ENCODE peak calls at places on chromosomes 5 and 9, in nine cellular contexts. H is glutamatergic neuron, F is progenitor cell of endocrine pancreas, K is cerebellar cortex, N is HuH-7, E is kidney tubule cell, J is heart left ventricle, T is Calu3, A is substantia nigra. I is an unnamed sample.

GRCh38 chr9:21677834-21678233 is 124.6 kb upstream of the MTAP start:
- DNase-seq in E (peak), J (no peak), F (no peak), A (no peak), H (no peak), K (no peak), N (no peak), T (no peak), I (peak)

GRCh38 chr9:126999315-127000068 is 84.9 kb downstream of the RALGPS1 start:
- DNase-seq in J (no peak), A (no peak), N (no peak), T (no peak), F (no peak), H (no peak), E (no peak), K (no peak), I (no peak)

GRCh38 chr9:36818242-36818938 is 215.7 kb downstream of the PAX5 start:
- DNase-seq in N (no peak), E (no peak), J (no peak), A (no peak), H (no peak), K (no peak), F (no peak), T (no peak), I (peak)

GRCh38 chr5:120108586-120109254 is 355.4 kb upstream of the PRR16 start:
- DNase-seq in N (no peak), E (no peak), J (no peak), T (no peak), A (no peak), K (no peak), H (no peak), F (no peak), I (no peak)

GRCh38 chr9:129412814-129413536 is 207.9 kb downstream of the C9orf50 start:
- DNase-seq in K (peak), F (no peak), J (peak), H (peak), T (peak), N (no peak), E (peak), A (peak), I (peak)

GRCh38 chr9:87667164-87667738 is 58.7 kb upstream of the CTSL start:
- DNase-seq in H (no peak), J (no peak), K (peak), A (no peak), E (peak), F (no peak), T (no peak), N (no peak), I (peak)

GRCh38 chr9:36263662-36264061 is 5.4 kb upstream of the GNE start:
- DNase-seq in A (no peak), N (no peak), J (no peak), E (no peak), F (no peak), K (no peak), T (no peak), H (no peak), I (peak)

GRCh38 chr9:109816490-109816889 is 36.5 kb downstream of the PALM2AKAP2 start:
- DNase-seq in H (no peak), F (no peak), E (peak), A (no peak), T (peak), K (no peak), N (no peak), J (peak), I (peak)

GRCh38 chr5:114450516-114450909 is 88.6 kb downstream of the KCNN2 start:
- DNase-seq in H (no peak), J (no peak), F (no peak), N (no peak), E (no peak), T (peak), A (no peak), K (no peak), I (peak)

GRCh38 chr5:116419258-116419657 is 155.4 kb downstream of the SEMA6A start:
- DNase-seq in N (no peak), H (no peak), T (no peak), J (no peak), A (no peak), F (no peak), E (no peak), K (no peak), I (no peak)

GRCh38 chr9:125649315-125649714 is 57.7 kb downstream of the MAPKAP1 start:
- DNase-seq in J (no peak), F (no peak), K (no peak), N (no peak), H (no peak), A (no peak), T (no peak), E (peak), I (peak)

GRCh38 chr5:133108481-133108921 is 56.7 kb downstream of the HSPA4 start:
- DNase-seq in J (no peak), N (no peak), K (peak), H (no peak), E (no peak), F (no peak), T (peak), A (no peak), I (no peak)

GRCh38 chr9:111451570-111451969 is 32.6 kb downstream of the ECPAS start:
- DNase-seq in T (no peak), K (no peak), F (no peak), E (no peak), J (no peak), N (no peak), A (no peak), H (no peak), I (no peak)

GRCh38 chr5:79640571-79641055 is 28.4 kb downstream of the TENT2 start:
- DNase-seq in T (no peak), F (no peak), J (no peak), N (no peak), A (no peak), K (no peak), E (no peak), H (no peak), I (no peak)

GRCh38 chr9:14533867-14534650 is 159.2 kb downstream of the ZDHHC21 start:
- DNase-seq in A (no peak), H (no peak), J (no peak), F (no peak), E (no peak), K (no peak), N (no peak), T (no peak), I (peak)

GRCh38 chr9:18542837-18543405 is 69.0 kb downstream of the ADAMTSL1 start:
- DNase-seq in T (no peak), N (no peak), E (no peak), J (no peak), F (no peak), A (no peak), K (no peak), H (no peak), I (no peak)

GRCh38 chr5:178781936-178782335 is 51.5 kb upstream of the ZNF354A start:
- DNase-seq in F (no peak), A (no peak), T (no peak), K (no peak), J (no peak), N (no peak), E (no peak), H (no peak), I (no peak)

GRCh38 chr5:61866930-61867329 is 439.1 kb upstream of the KIF2A start:
- DNase-seq in N (no peak), T (peak), F (no peak), A (no peak), E (peak), K (no peak), H (no peak), J (no peak), I (peak)

GRCh38 chr9:2026598-2026997 is 11.5 kb downstream of the SMARCA2 start:
- DNase-seq in E (no peak), K (no peak), T (no peak), A (no peak), F (no peak), N (no peak), J (no peak), H (no peak), I (no peak)

GRCh38 chr9:117121331-117121730 is 293.5 kb downstream of the ASTN2 start:
- DNase-seq in K (peak), N (no peak), F (no peak), H (no peak), J (no peak), E (no peak), A (no peak), T (no peak), I (peak)

GRCh38 chr5:173396311-173396993 is 68.2 kb upstream of the STC2 start:
- DNase-seq in F (no peak), H (peak), J (no peak), E (no peak), N (peak), T (peak), K (peak), A (peak), I (no peak)

GRCh38 chr5:102223542-102224444 is 72.3 kb downstream of the SLCO4C1 start:
- DNase-seq in T (peak), F (no peak), A (no peak), N (no peak), K (peak), J (no peak), H (no peak), E (peak), I (peak)

GRCh38 chr9:22440841-22441240 is 5.8 kb upstream of the DMRTA1 start:
- DNase-seq in A (no peak), F (no peak), J (no peak), H (no peak), K (no peak), N (no peak), E (no peak), T (no peak), I (no peak)

GRCh38 chr5:112186401-112186990 is 232.6 kb downstream of the EPB41L4A start:
- DNase-seq in T (peak), F (no peak), A (no peak), J (no peak), K (peak), N (peak), H (no peak), E (peak), I (peak)

GRCh38 chr9:110099236-110099741 is 108.7 kb downstream of the C9orf152 start:
- DNase-seq in J (no peak), N (no peak), F (no peak), E (no peak), T (no peak), H (peak), A (no peak), K (peak), I (peak)

GRCh38 chr5:109630109-109630508 is 59.6 kb upstream of the MAN2A1 start:
- DNase-seq in H (no peak), F (no peak), K (no peak), T (no peak), E (no peak), J (no peak), N (no peak), A (no peak), I (no peak)

GRCh38 chr5:102649731-102650130 is 105.4 kb upstream of the PAM start:
- DNase-seq in H (no peak), T (no peak), J (no peak), N (no peak), E (no peak), F (no peak), K (no peak), A (no peak), I (no peak)

GRCh38 chr5:131171276-131171815 is 602 bp downstream of the LYRM7 start:
- DNase-seq in T (peak), H (no peak), E (peak), A (no peak), N (no peak), K (peak), F (no peak), J (no peak), I (peak)

GRCh38 chr9:79662553-79662956 is 90.8 kb downstream of the TLE4 start:
- DNase-seq in A (no peak), N (no peak), F (no peak), T (no peak), E (no peak), H (no peak), K (peak), J (no peak), I (peak)

GRCh38 chr9:88782931-88783451 is 208.3 kb upstream of the S1PR3 start:
- DNase-seq in T (no peak), K (no peak), J (no peak), H (no peak), E (peak), A (no peak), F (no peak), N (no peak), I (no peak)

GRCh38 chr9:127876764-127877562 is 512 bp downstream of the AK1 start:
- DNase-seq in T (no peak), J (peak), H (no peak), N (no peak), F (no peak), A (peak), K (no peak), E (peak), I (no peak)

I was measured in NCI-H69.